ENCODE peak calls at places on chromosomes 7 and 10, in ten cellular contexts. H is cardiac muscle cell; S is heart right ventricle; N is H9; L is PC-9; U is brain microvascular endothelial cell; T is CD8-positive, alpha-beta memory T cell; F is left ventricle myocardium inferior; E is GM12878; X is colonic mucosa. Y is an unnamed sample.
A peak's percentile ranks its signal among the peaks of the same experiment; 100 is the strongest.

GRCh38 chr7:3439333-3440030 is 138.4 kb downstream of the SDK1 start:
- DNase-seq in N (no peak), X (no peak), S (no peak), F (no peak), U (peak; percentile 87), E (no peak), H (peak; percentile 90), T (no peak), L (peak; percentile 76), Y (no peak)

GRCh38 chr7:100154651-100155491 is 3.7 kb downstream of the TRAPPC14 start:
- DNase-seq in N (no peak), U (no peak), H (no peak), E (no peak), F (no peak), X (peak; percentile 79), T (no peak), L (no peak), S (no peak), Y (no peak)

GRCh38 chr7:27605283-27605682 is 57.4 kb downstream of the HIBADH start:
- DNase-seq in X (no peak), N (no peak), S (no peak), L (no peak), E (no peak), F (no peak), U (no peak), T (no peak), H (no peak), Y (no peak)

GRCh38 chr7:49855281-49855980 is 82.0 kb downstream of the VWC2 start:
- DNase-seq in U (no peak), H (no peak), T (no peak), N (peak; percentile 42), F (no peak), X (no peak), L (no peak), E (no peak), S (no peak), Y (no peak)

GRCh38 chr10:52801951-52802350 is 29.4 kb upstream of the MBL2 start:
- DNase-seq in N (no peak), T (no peak), E (no peak), X (no peak), H (peak; percentile 41), U (no peak), L (peak; percentile 72), F (no peak), S (no peak), Y (no peak)

GRCh38 chr10:87867453-87867852 is 4.0 kb downstream of the PTEN start:
- DNase-seq in L (no peak), T (no peak), S (no peak), N (no peak), E (no peak), U (no peak), F (no peak), X (no peak), H (no peak), Y (no peak)

GRCh38 chr7:64907641-64908326 is 4.7 kb downstream of the ZNF273 start:
- DNase-seq in U (peak; percentile 12), N (no peak), E (no peak), H (peak; percentile 64), L (no peak), S (no peak), X (no peak), F (no peak), T (no peak), Y (no peak)

GRCh38 chr10:7846591-7846990 is 28.3 kb downstream of the TAF3 start:
- DNase-seq in X (no peak), E (no peak), U (no peak), L (no peak), N (no peak), H (no peak), S (no peak), T (no peak), F (no peak), Y (no peak)

GRCh38 chr7:1397491-1398327 is 61.6 kb downstream of the MICALL2 start:
- DNase-seq in N (no peak), F (no peak), X (no peak), S (no peak), E (no peak), U (peak; percentile 16), T (no peak), H (peak; percentile 79), L (no peak), Y (no peak)

GRCh38 chr7:88888684-88889083 is 93.1 kb upstream of the TEX47 start:
- DNase-seq in H (no peak), N (no peak), E (no peak), F (no peak), X (no peak), L (no peak), T (no peak), S (no peak), U (no peak), Y (no peak)

GRCh38 chr7:3200504-3200903 is 100.5 kb upstream of the SDK1 start:
- DNase-seq in U (peak; percentile 69), S (no peak), F (no peak), E (no peak), T (no peak), X (peak; percentile 22), N (peak; percentile 83), L (no peak), H (peak; percentile 81), Y (no peak)

GRCh38 chr10:113269333-113269732 is 283.5 kb upstream of the HABP2 start:
- DNase-seq in N (no peak), U (no peak), X (no peak), H (no peak), S (no peak), T (no peak), E (no peak), L (no peak), F (no peak), Y (no peak)
- H3K27me3 ChIP-seq in N (no peaks in the 10 kb centered on the region), U (no peaks in the 10 kb centered on the region), X (no peaks in the 10 kb centered on the region), H (no peaks in the 10 kb centered on the region), S (no peaks in the 10 kb centered on the region), T (no peaks in the 10 kb centered on the region), E (no peaks in the 10 kb centered on the region), L (no peaks in the 10 kb centered on the region), F (peaks cover 22% of the 10 kb centered on the region), Y (no peaks in the 10 kb centered on the region)

GRCh38 chr10:71188201-71188600 is 24.2 kb upstream of the UNC5B start:
- DNase-seq in E (no peak), H (no peak), S (no peak), T (no peak), X (no peak), F (no peak), U (no peak), L (no peak), N (no peak), Y (peak; percentile 35)

GRCh38 chr10:71187600-71187999 is 24.8 kb upstream of the UNC5B start:
- DNase-seq in X (no peak), E (no peak), N (no peak), F (no peak), T (no peak), U (no peak), S (no peak), L (no peak), H (peak; percentile 71), Y (no peak)

GRCh38 chr10:71187197-71187596 is 25.2 kb upstream of the UNC5B start:
- DNase-seq in E (no peak), T (no peak), S (no peak), H (no peak), F (no peak), N (no peak), X (no peak), U (no peak), L (no peak), Y (no peak)

GRCh38 chr10:71185209-71185608 is 27.2 kb upstream of the UNC5B start:
- DNase-seq in H (no peak), T (no peak), E (no peak), N (no peak), L (no peak), S (no peak), X (no peak), U (no peak), F (no peak), Y (no peak)

DNA sequence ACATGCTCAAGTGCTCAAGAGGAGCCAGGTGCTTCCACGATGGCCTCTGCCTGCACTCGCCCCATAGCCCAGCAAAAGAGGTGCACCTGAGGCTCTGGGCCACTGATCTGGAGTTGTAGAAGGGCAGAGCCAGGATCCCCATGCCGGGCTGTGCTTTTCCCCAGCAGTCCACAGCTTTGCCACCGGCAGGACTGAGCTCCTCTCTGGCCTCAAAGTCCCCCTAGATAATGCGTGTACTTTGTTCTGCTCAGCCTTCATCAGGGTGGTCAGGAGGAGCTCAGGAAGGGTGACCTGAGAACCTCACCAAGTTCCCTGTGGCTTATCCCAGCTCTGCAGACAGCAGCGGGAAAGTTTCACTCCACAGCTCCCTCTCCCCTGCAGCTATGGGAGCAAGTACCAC is 28.0 kb upstream of the UNC5B start:
- DNase-seq in S (no peak), T (no peak), N (no peak), F (no peak), E (no peak), U (no peak), H (no peak), X (no peak), L (no peak), Y (no peak)
- H3K27me3 ChIP-seq in S (no peaks in the 10 kb centered on the region), T (no peaks in the 10 kb centered on the region), N (no peaks in the 10 kb centered on the region), F (no peaks in the 10 kb centered on the region), E (no peaks in the 10 kb centered on the region), U (peaks cover 2% of the 10 kb centered on the region), H (no peaks in the 10 kb centered on the region), X (no peaks in the 10 kb centered on the region), L (peaks cover 39% of the 10 kb centered on the region), Y (peaks cover 3% of the 10 kb centered on the region)

DNA sequence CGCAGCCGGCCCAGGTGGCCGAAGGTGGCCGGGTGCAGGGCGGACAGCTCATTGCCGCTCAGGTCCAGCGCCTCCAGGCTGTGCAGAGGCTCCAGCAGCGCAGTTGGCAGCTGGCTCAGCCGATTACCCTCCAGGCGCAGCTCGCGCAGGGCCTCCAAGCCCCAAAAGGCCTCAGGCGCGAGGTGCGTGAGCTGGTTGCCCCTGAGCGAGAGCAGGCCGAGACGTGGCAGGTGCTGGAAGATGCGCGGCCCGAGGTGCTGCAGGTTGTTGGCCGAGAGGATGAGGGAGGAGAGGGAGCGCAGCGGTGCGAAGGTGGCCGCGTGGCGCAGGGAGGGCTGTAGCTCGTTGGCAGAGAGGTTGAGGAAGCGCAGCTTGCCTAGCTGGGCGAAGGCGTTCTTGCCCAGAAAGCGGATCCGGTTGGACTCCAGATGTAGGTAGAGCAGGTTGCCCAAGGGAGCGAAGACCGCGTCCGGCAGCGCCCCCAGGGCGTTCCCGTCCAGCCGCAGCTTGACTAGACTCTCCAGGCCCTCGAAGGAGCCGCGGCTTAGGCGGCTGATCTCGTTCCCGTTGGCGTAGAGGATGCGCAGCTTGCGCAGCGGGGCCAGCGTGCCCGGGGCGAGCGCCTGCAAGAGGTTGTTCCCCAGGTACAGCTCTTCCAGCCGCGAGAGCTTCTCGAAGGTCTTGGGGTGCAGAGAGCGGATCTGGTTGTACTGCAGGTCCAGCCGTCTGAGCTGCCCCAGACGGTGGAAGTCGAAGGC is 887 bp downstream of the TRIL start:
- DNase-seq in T (no peak), L (no peak), N (peak; percentile 70), U (no peak), H (peak; percentile 50), E (no peak), F (peak; percentile 29), X (peak; percentile 44), S (peak; percentile 47), Y (no peak)
- H3K27me3 ChIP-seq in T (peaks cover 17% of the 10 kb centered on the region), L (no peaks in the 10 kb centered on the region), N (peaks cover 11% of the 10 kb centered on the region), U (peaks cover 21% of the 10 kb centered on the region), H (peaks cover 46% of the 10 kb centered on the region), E (peaks cover 17% of the 10 kb centered on the region), F (no peaks in the 10 kb centered on the region), X (peaks cover 28% of the 10 kb centered on the region), S (no peaks in the 10 kb centered on the region), Y (peaks cover 31% of the 10 kb centered on the region)

DNA sequence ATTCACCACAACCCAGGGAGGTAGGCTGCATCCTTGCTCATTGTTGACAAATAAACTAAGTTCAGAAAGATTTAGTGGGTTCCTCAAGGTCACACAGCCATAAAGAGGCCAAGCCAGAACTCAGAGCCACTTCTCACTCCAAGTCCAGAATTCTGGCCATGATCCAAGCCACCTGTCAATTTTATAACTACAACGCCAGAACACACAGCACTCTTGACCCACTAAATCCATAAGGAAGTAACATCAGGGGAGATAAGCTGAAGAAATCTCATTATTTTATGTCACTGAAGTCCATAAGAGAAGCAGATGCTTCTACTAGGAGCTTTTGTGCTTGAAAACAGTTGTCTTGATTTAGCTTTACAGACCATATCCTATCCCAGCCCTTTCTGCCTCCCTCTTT is 15.9 kb downstream of the ADAM12 start:
- DNase-seq in N (no peak), T (no peak), L (no peak), U (no peak), X (peak; percentile 87), F (no peak), S (no peak), H (no peak), E (no peak), Y (no peak)
- H3K27me3 ChIP-seq in N (no peaks in the 10 kb centered on the region), T (no peaks in the 10 kb centered on the region), L (no peaks in the 10 kb centered on the region), U (no peaks in the 10 kb centered on the region), X (no peaks in the 10 kb centered on the region), F (no peaks in the 10 kb centered on the region), S (no peaks in the 10 kb centered on the region), H (no peaks in the 10 kb centered on the region), E (no peaks in the 10 kb centered on the region), Y (no peaks in the 10 kb centered on the region)